ENCODE peak calls at places on chromosomes 1 and 21, in eight cellular contexts. X is PC-3, L is NT2/D1, H is psoas muscle, T is neural progenitor cell, S is AG04450, C is thoracic aorta, G is BE2C. P is an unnamed sample. For H3K27me3, the result is how much of the 10 kb centered on the place peaks cover.

GRCh38 chr1:23159963-23160877 is 8.4 kb downstream of the LUZP1 start:
- DNase-seq in X (no peak), L (no peak), H (no peak), T (no peak), S (no peak), C (no peak), G (no peak), P (no peak)

GRCh38 chr1:117467336-117467735 is 100.1 kb downstream of the MAN1A2 start:
- DNase-seq in X (no peak), L (no peak), H (no peak), T (no peak), S (no peak), C (no peak), G (no peak), P (no peak)

GRCh38 chr1:18645172-18646090 is 14.8 kb downstream of the PAX7 start:
- DNase-seq in X (no peak), L (no peak), H (no peak), T (peak), S (no peak), C (no peak), G (no peak), P (no peak)

GRCh38 chr1:119815361-119815760 is 4.1 kb upstream of the REG4 start:
- DNase-seq in X (peak), L (no peak), H (no peak), T (no peak), S (no peak), C (no peak), G (no peak), P (peak)

GRCh38 chr1:87017994-87018672 is 103.7 kb downstream of the HS2ST1 start:
- DNase-seq in X (peak), L (no peak), H (no peak), T (no peak), S (no peak), C (no peak), G (no peak), P (no peak)

GRCh38 chr1:51941528-51941927 is 49.0 kb downstream of the RAB3B start:
- DNase-seq in X (no peak), L (no peak), H (no peak), T (no peak), S (no peak), C (no peak), G (no peak), P (no peak)

GRCh38 chr1:170547255-170547654 is 15.3 kb downstream of the GORAB start:
- DNase-seq in X (no peak), L (no peak), H (no peak), T (no peak), S (no peak), C (no peak), G (no peak), P (no peak)

GRCh38 chr1:18962121-18962721 is 5.7 kb upstream of the IFFO2 start:
- DNase-seq in X (no peak), L (no peak), H (no peak), T (no peak), S (no peak), C (no peak), G (no peak), P (no peak)

GRCh38 chr1:95021794-95022193 is 51.0 kb downstream of the ALG14 start:
- DNase-seq in X (no peak), L (no peak), H (no peak), T (no peak), S (no peak), C (no peak), G (no peak), P (no peak)

DNA sequence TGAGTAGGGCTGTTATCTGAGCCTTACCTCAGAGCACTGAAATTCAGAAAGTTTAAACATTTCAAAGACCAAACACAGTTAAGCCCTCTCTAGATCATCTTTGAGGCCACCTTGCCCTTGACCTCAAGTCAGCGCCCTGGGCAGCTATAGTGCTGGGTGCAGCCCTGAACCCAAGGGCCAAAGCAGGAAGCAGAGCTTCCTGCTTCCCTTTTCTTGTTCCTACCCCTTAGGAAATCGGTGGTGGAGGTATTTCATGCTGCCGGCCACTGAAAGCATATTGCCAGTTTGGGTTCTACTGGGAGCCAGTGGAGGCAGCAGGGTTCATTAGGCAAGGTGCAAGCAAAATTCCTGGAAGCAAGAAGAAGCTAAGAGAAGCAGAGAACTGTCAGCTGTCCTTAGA is 26.1 kb downstream of the CD244 start:
- DNase-seq in X (no peak), L (no peak), H (no peak), T (no peak), S (no peak), C (no peak), G (no peak), P (no peak)
- H3K27me3 ChIP-seq in X (under half), L (under half), H (under half), T (under half), S (under half), C (under half), G (under half), P (under half)

GRCh38 chr1:10819198-10819901 is 22.9 kb upstream of the CASZ1 start:
- DNase-seq in X (no peak), L (no peak), H (no peak), T (no peak), S (no peak), C (no peak), G (no peak), P (no peak)
- H3K27me3 ChIP-seq in X (under half), L (under half), H (under half), T (under half), S (under half), C (under half), G (under half), P (under half)

GRCh38 chr21:44684077-44684476 is 2.1 kb upstream of the KRTAP12-1 start:
- DNase-seq in X (no peak), L (no peak), H (no peak), T (no peak), S (no peak), C (no peak), G (no peak), P (no peak)

GRCh38 chr21:44681861-44682579 is at the start of gene KRTAP12-1:
- DNase-seq in X (no peak), L (no peak), H (no peak), T (no peak), S (no peak), C (no peak), G (no peak), P (no peak)

GRCh38 chr21:44686000-44686781 is 4.2 kb upstream of the KRTAP12-1 start:
- DNase-seq in X (no peak), L (no peak), H (no peak), T (peak), S (no peak), C (no peak), G (no peak), P (no peak)

GRCh38 chr21:44682580-44683151 is 703 bp upstream of the KRTAP12-1 start:
- DNase-seq in X (no peak), L (no peak), H (no peak), T (no peak), S (no peak), C (no peak), G (no peak), P (no peak)

GRCh38 chr21:44684483-44684882 is 2.5 kb upstream of the KRTAP12-1 start:
- DNase-seq in X (no peak), L (no peak), H (no peak), T (no peak), S (no peak), C (no peak), G (no peak), P (no peak)
- H3K27me3 ChIP-seq in X (under half), L (under half), H (under half), T (under half), S (under half), C (under half), G (half or more), P (under half)

DNA sequence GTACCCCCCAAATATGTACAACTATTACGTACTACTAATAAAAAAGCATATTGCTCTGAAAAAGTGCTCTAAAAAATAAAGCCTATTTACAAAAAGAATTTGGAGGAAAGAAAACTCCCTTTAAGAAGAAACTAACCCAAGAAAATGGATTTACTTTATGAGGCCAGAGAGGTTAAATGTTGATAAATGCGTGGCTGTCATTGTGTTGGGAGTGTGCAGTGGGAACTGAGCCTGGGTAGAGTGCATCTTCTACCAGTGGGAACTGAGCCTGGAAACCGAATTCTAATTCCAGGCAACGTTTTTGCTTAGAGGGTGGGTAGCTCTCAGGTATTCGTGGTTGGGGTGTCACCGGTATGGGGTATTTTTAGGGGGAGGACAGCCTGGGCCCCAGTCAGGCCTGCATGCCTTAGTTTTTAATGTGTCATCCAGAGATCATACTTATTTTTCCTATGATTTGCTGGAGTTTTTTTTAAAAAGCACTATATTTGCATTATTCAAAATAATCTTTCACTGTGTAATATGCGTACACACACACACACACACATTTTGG is 24.1 kb upstream of the RNF187 start:
- DNase-seq in X (no peak), L (no peak), H (no peak), T (no peak), S (no peak), C (no peak), G (no peak), P (no peak)
- H3K27me3 ChIP-seq in X (under half), L (under half), H (under half), T (half or more), S (under half), C (under half), G (under half), P (under half)

GRCh38 chr1:173869108-173869359 is 854 bp downstream of the ZBTB37 start:
- DNase-seq in X (no peak), L (no peak), H (no peak), T (no peak), S (no peak), C (no peak), G (no peak), P (no peak)

GRCh38 chr1:173871500-173871899 is 3.3 kb downstream of the ZBTB37 start:
- DNase-seq in X (no peak), L (no peak), H (no peak), T (no peak), S (no peak), C (no peak), G (no peak), P (no peak)

GRCh38 chr1:173868266-173869107 is at the start of gene ZBTB37:
- DNase-seq in X (peak), L (peak), H (peak), T (peak), S (no peak), C (peak), G (peak), P (peak)

GRCh38 chr1:173871091-173871490 is 2.9 kb downstream of the ZBTB37 start:
- DNase-seq in X (no peak), L (no peak), H (no peak), T (no peak), S (no peak), C (no peak), G (no peak), P (no peak)

GRCh38 chr1:173870252-173871075 is 2.3 kb downstream of the ZBTB37 start:
- DNase-seq in X (no peak), L (no peak), H (no peak), T (no peak), S (no peak), C (no peak), G (peak), P (no peak)
- H3K27me3 ChIP-seq in X (under half), L (under half), H (under half), T (under half), S (under half), C (under half), G (under half), P (under half)

DNA sequence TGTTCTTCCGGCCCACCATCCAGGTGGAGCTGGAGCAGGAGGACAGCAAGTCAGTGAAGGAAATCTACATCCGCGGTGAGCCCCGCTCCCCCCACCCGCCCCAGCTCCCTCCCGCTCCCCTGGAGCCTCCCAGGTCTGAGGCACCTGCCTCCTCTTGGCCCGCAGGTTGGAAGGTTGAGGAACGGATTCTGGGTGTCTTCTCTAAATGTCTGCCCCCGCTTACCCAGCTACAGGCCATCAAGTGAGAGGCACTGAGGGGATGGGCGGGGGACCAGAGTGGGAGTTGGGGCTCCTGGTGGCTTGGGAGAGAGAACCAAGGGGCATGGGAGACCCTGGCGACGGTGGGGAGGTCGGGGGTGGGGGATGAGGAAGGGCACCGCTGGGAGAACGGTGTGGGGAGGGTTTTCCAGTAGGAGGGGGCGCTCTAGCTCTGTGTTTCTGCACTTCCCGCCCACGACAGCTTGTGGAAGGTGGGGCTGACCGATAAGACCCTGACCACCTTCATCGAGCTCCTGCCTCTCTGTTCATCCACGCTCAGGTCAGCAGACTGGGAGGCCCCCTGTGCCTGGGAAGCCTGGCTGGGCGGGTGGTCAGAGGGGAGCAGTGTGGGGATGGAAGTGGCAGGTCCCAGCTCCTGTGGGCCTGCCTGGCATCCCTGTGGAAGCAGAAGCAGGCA is 4.2 kb downstream of the LRRC71 start:
- DNase-seq in X (no peak), L (no peak), H (no peak), T (no peak), S (no peak), C (no peak), G (no peak), P (no peak)
- H3K27me3 ChIP-seq in X (under half), L (half or more), H (under half), T (half or more), S (half or more), C (under half), G (under half), P (half or more)

DNA sequence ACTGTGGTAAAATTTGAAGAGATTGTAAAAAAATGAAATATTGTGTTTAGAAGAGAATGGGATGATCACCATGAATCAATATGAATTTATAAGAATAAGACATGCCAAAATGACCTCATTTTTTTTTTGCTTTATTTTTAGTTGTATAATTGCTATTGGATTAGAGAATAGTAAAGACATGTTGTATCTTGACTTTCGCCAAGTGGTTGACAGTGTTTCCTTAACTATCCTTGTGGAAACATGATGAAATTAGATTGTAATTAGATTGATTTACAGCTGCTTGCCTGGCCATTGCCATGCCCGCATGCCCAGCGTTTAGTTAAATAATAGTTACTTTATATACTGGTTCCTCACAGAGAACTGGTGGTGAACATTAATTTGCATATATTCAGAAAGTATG is 154.9 kb downstream of the MAGI3 start:
- DNase-seq in X (no peak), L (no peak), H (no peak), T (no peak), S (no peak), C (no peak), G (no peak), P (no peak)
- H3K27me3 ChIP-seq in X (under half), L (under half), H (under half), T (under half), S (under half), C (under half), G (under half), P (under half)

GRCh38 chr21:42109873-42110525 is 38.9 kb downstream of the UMODL1 start:
- DNase-seq in X (no peak), L (no peak), H (no peak), T (no peak), S (no peak), C (no peak), G (no peak), P (no peak)
- H3K27me3 ChIP-seq in X (under half), L (under half), H (under half), T (under half), S (under half), C (under half), G (under half), P (under half)

GRCh38 chr1:229431270-229432115 is 2.4 kb downstream of the ACTA1 start:
- DNase-seq in X (no peak), L (no peak), H (no peak), T (no peak), S (no peak), C (no peak), G (no peak), P (no peak)
- H3K27me3 ChIP-seq in X (under half), L (half or more), H (under half), T (half or more), S (half or more), C (under half), G (under half), P (half or more)

DNA sequence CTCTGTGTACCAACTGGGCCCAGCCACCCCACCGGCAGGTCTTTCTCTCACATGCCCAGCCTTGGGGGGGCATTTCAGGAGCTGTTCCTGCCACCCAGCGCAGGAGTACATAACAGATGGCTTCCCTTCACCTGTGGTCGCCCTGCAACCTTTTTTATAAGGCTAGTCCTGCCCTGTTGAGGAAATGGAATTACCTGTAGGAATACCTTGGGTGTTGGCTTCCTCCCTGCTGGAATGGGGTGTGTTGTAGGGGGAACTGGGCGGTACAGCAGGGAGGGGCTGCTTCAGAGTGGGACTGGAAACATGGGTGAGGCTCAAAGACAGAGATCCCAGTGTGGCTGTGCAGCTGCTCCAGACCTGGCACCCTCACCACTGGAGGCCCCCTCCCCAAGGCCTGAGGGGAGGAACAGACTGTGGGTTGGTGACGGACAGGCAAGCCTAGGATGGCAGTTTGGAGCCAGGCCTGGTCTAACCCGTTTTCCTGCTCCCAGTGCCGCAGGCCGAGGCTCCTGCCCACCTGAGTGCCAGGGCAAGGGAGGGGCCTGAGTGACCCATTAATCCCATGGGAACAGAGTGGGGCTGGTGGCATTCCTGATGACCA is 4.4 kb downstream of the EFNA3 start:
- DNase-seq in X (peak), L (no peak), H (no peak), T (no peak), S (no peak), C (no peak), G (no peak), P (no peak)
- H3K27me3 ChIP-seq in X (under half), L (half or more), H (under half), T (half or more), S (under half), C (under half), G (under half), P (half or more)

P was measured in kidney epithelial cell.